ENCODE peak calls at places on chromosomes 3 and 15, in ten cellular contexts. C is activated CD4-positive, CD25-positive, alpha-beta regulatory T cell treated with anti-CD3 and anti-CD28 coated beads, Interleukin-2, amount 50 U/mL, for 16 hours; O is NCI-H146; K is activated CD4-positive, alpha-beta T cell treated with anti-CD3 and anti-CD28 coated beads for 24 hours; N is activated gamma-delta T cell treated with Interleukin-2 at 50 U/mL for 16 hours; Q is cardiac muscle cell; I is NCI-H1417; W is GF-D8; U is IMR-90; J is T-cell. V is an unnamed sample.

GRCh38 chr15:91948001-91948608 is 94.6 kb downstream of the SLCO3A1 start:
- DNase-seq in C (no peak), O (peak; percentile 53), K (no peak), N (no peak), Q (peak; percentile 37), I (no peak), W (no peak), U (peak; percentile 73), J (no peak), V (no peak)

GRCh38 chr15:98904466-98905048 is 103.0 kb downstream of the PGPEP1L start:
- DNase-seq in C (no peak), O (peak; percentile 9), K (no peak), N (no peak), Q (no peak), I (peak; percentile 33), W (peak; percentile 58), U (peak; percentile 75), J (no peak), V (peak; percentile 65)

GRCh38 chr3:65539620-65540019 is 499.1 kb downstream of the MAGI1 start:
- DNase-seq in C (no peak), O (no peak), K (no peak), N (no peak), Q (no peak), I (no peak), W (no peak), U (no peak), J (no peak), V (no peak)

GRCh38 chr3:74520895-74521294 is 93.6 kb downstream of the CNTN3 start:
- DNase-seq in C (no peak), O (no peak), K (no peak), N (no peak), Q (no peak), I (no peak), W (no peak), U (peak; percentile 16), J (no peak), V (no peak)

GRCh38 chr15:76381366-76381765 is 44.8 kb downstream of the ISL2 start:
- DNase-seq in C (no peak), O (no peak), K (no peak), N (no peak), Q (no peak), I (no peak), W (no peak), U (no peak), J (no peak), V (no peak)

GRCh38 chr3:72102057-72102711 is 317.2 kb upstream of the PROK2 start:
- DNase-seq in C (no peak), O (no peak), K (no peak), N (no peak), Q (no peak), I (peak; percentile 12), W (peak; percentile 49), U (no peak), J (no peak), V (no peak)

GRCh38 chr3:52792413-52792812 is 2.2 kb upstream of the ITIH3 start:
- DNase-seq in C (no peak), O (no peak), K (no peak), N (no peak), Q (peak; percentile 15), I (no peak), W (no peak), U (no peak), J (no peak), V (no peak)

GRCh38 chr3:27721717-27722564 is at the start of gene EOMES:
- DNase-seq in C (peak; percentile 13), O (peak; percentile 51), K (no peak), N (peak; percentile 81), Q (peak; percentile 60), I (peak; percentile 84), W (peak; percentile 3), U (no peak), J (peak; percentile 64), V (peak; percentile 77)

GRCh38 chr3:178022599-178022998 is 513.6 kb upstream of the KCNMB2 start:
- DNase-seq in C (no peak), O (no peak), K (no peak), N (no peak), Q (no peak), I (no peak), W (no peak), U (peak; percentile 25), J (no peak), V (no peak)

GRCh38 chr15:66598095-66598815 is 32.5 kb upstream of the LCTL start:
- DNase-seq in C (no peak), O (no peak), K (no peak), N (no peak), Q (no peak), I (no peak), W (no peak), U (no peak), J (no peak), V (no peak)

GRCh38 chr3:44099566-44100297 is 142.0 kb upstream of the TOPAZ1 start:
- DNase-seq in C (no peak), O (no peak), K (no peak), N (no peak), Q (no peak), I (no peak), W (no peak), U (no peak), J (no peak), V (no peak)

GRCh38 chr15:83206971-83207621 is 527 bp downstream of the HDGFL3 start:
- DNase-seq in C (no peak), O (peak; percentile 64), K (no peak), N (peak; percentile 15), Q (peak; percentile 63), I (peak; percentile 86), W (no peak), U (no peak), J (no peak), V (no peak)

GRCh38 chr3:32508731-32509130 is 6.1 kb upstream of the CMTM6 start:
- DNase-seq in C (no peak), O (no peak), K (no peak), N (no peak), Q (no peak), I (no peak), W (no peak), U (peak; percentile 37), J (no peak), V (peak; percentile 44)

GRCh38 chr3:183428140-183429023 is at the start of gene MCF2L2:
- DNase-seq in C (peak; percentile 47), O (peak; percentile 90), K (peak; percentile 69), N (peak; percentile 61), Q (peak; percentile 80), I (peak; percentile 93), W (no peak), U (peak; percentile 15), J (peak; percentile 35), V (peak; percentile 78)

GRCh38 chr3:146067048-146067447 is 93.9 kb downstream of the PLOD2 start:
- DNase-seq in C (no peak), O (no peak), K (no peak), N (no peak), Q (no peak), I (no peak), W (no peak), U (peak; percentile 90), J (no peak), V (no peak)

GRCh38 chr3:56926513-56927282 is 124.9 kb upstream of the ARHGEF3 start:
- DNase-seq in C (no peak), O (no peak), K (no peak), N (no peak), Q (no peak), I (no peak), W (no peak), U (peak; percentile 31), J (no peak), V (no peak)

GRCh38 chr3:130378677-130379191 is 33.3 kb downstream of the COL6A5 start:
- DNase-seq in C (no peak), O (no peak), K (no peak), N (no peak), Q (no peak), I (no peak), W (no peak), U (no peak), J (no peak), V (no peak)

GRCh38 chr3:8505621-8506020 is 4.0 kb downstream of the LMCD1 start:
- DNase-seq in C (no peak), O (no peak), K (no peak), N (no peak), Q (no peak), I (peak; percentile 11), W (no peak), U (no peak), J (no peak), V (no peak)

GRCh38 chr3:49634736-49635135 is 39.4 kb upstream of the APEH start:
- DNase-seq in C (no peak), O (no peak), K (no peak), N (no peak), Q (peak; percentile 13), I (no peak), W (no peak), U (no peak), J (no peak), V (no peak)

GRCh38 chr3:182925330-182925943 is 54.9 kb downstream of the DCUN1D1 start:
- DNase-seq in C (no peak), O (no peak), K (no peak), N (no peak), Q (no peak), I (no peak), W (no peak), U (peak; percentile 66), J (no peak), V (peak; percentile 30)

GRCh38 chr3:30453364-30454039 is 152.9 kb upstream of the TGFBR2 start:
- DNase-seq in C (no peak), O (no peak), K (no peak), N (no peak), Q (no peak), I (no peak), W (no peak), U (no peak), J (no peak), V (no peak)

GRCh38 chr3:146524961-146525360 is 19.4 kb downstream of the PLSCR1 start:
- DNase-seq in C (no peak), O (no peak), K (no peak), N (no peak), Q (no peak), I (no peak), W (no peak), U (no peak), J (no peak), V (no peak)

GRCh38 chr3:16908006-16908405 is 23.3 kb downstream of the PLCL2 start:
- DNase-seq in C (no peak), O (no peak), K (no peak), N (no peak), Q (no peak), I (no peak), W (no peak), U (no peak), J (no peak), V (no peak)

GRCh38 chr15:51801391-51801835 is 28.0 kb upstream of the TMOD3 start:
- DNase-seq in C (no peak), O (no peak), K (no peak), N (no peak), Q (peak; percentile 45), I (no peak), W (no peak), U (peak; percentile 18), J (no peak), V (peak; percentile 96)

GRCh38 chr3:122586098-122586497 is 8.6 kb downstream of the PARP15 start:
- DNase-seq in C (no peak), O (no peak), K (no peak), N (no peak), Q (no peak), I (no peak), W (no peak), U (no peak), J (no peak), V (no peak)

GRCh38 chr3:140898340-140899180 is 43.1 kb upstream of the SLC25A36 start:
- DNase-seq in C (no peak), O (peak; percentile 79), K (no peak), N (no peak), Q (peak; percentile 39), I (peak; percentile 41), W (peak; percentile 29), U (peak; percentile 87), J (no peak), V (peak; percentile 60)

GRCh38 chr3:23648326-23648964 is 157.3 kb upstream of the UBE2E1 start:
- DNase-seq in C (no peak), O (peak; percentile 7), K (no peak), N (no peak), Q (no peak), I (no peak), W (no peak), U (peak; percentile 58), J (no peak), V (no peak)

GRCh38 chr3:87145553-87145952 is 81.6 kb upstream of the CHMP2B start:
- DNase-seq in C (no peak), O (peak; percentile 15), K (peak; percentile 0), N (no peak), Q (peak; percentile 12), I (no peak), W (no peak), U (peak; percentile 45), J (no peak), V (no peak)

V was measured in NCI-H2171 treated with DMSO at 0.1 percent for 48 hours.